ENCODE peak calls at places on chromosomes 2 and 18, in five cellular contexts. One of them, this sample, is unnamed.

GRCh38 chr18:61917870-61918269 is 25.1 kb upstream of the RNF152 start:
- DNase-seq in GM12878: no peak
- DNase-seq in H1: no peak
- DNase-seq in K562: no peak
- DNase-seq in HepG2: no peak
- DNase-seq in this sample: no peak

GRCh38 chr2:233419626-233420431 is 65.5 kb downstream of the DGKD start:
- DNase-seq in HepG2: no peak
- DNase-seq in K562: no peak
- DNase-seq in H1: no peak
- DNase-seq in GM12878: peak
- DNase-seq in this sample: no peak

GRCh38 chr18:29377346-29377745 is 1200.4 kb upstream of the CDH2 start:
- DNase-seq in HepG2: no peak
- DNase-seq in H1: no peak
- DNase-seq in K562: no peak
- DNase-seq in GM12878: no peak
- DNase-seq in this sample: no peak

GRCh38 chr2:95374451-95374915 is 28.0 kb upstream of the FAHD2A start:
- DNase-seq in H1: no peak
- DNase-seq in GM12878: no peak
- DNase-seq in K562: no peak
- DNase-seq in HepG2: no peak
- DNase-seq in this sample: no peak

GRCh38 chr2:39725401-39725800 is 53.7 kb downstream of the THUMPD2 start:
- DNase-seq in H1: no peak
- DNase-seq in HepG2: no peak
- DNase-seq in GM12878: no peak
- DNase-seq in K562: no peak
- DNase-seq in this sample: no peak

GRCh38 chr18:26003391-26003790 is 87.0 kb downstream of the SS18 start:
- DNase-seq in GM12878: no peak
- DNase-seq in H1: no peak
- DNase-seq in HepG2: no peak
- DNase-seq in K562: no peak
- DNase-seq in this sample: no peak

GRCh38 chr2:235500761-235501662 is 7.2 kb downstream of the AGAP1 start:
- DNase-seq in GM12878: no peak
- DNase-seq in H1: no peak
- DNase-seq in HepG2: no peak
- DNase-seq in K562: no peak
- DNase-seq in this sample: no peak

GRCh38 chr18:50559750-50560680 is at the start of gene MAPK4:
- DNase-seq in GM12878: no peak
- DNase-seq in K562: peak
- DNase-seq in HepG2: no peak
- DNase-seq in H1: no peak
- DNase-seq in this sample: no peak

GRCh38 chr2:207385076-207385475 is 144.7 kb upstream of the CREB1 start:
- DNase-seq in H1: no peak
- DNase-seq in K562: no peak
- DNase-seq in GM12878: no peak
- DNase-seq in HepG2: no peak
- DNase-seq in this sample: no peak

GRCh38 chr2:43300781-43301586 is 74.6 kb upstream of the ZFP36L2 start:
- DNase-seq in K562: no peak
- DNase-seq in H1: no peak
- DNase-seq in GM12878: no peak
- DNase-seq in HepG2: peak
- DNase-seq in this sample: no peak

GRCh38 chr18:31424383-31424988 is 23.1 kb upstream of the DSG3 start:
- DNase-seq in HepG2: peak
- DNase-seq in GM12878: no peak
- DNase-seq in H1: no peak
- DNase-seq in K562: peak
- DNase-seq in this sample: peak

GRCh38 chr2:144516417-144516980 is 3.4 kb downstream of the ZEB2 start:
- DNase-seq in GM12878: no peak
- DNase-seq in HepG2: no peak
- DNase-seq in K562: no peak
- DNase-seq in H1: no peak
- DNase-seq in this sample: no peak

GRCh38 chr2:190088917-190089316 is 26.4 kb upstream of the MSTN start:
- DNase-seq in H1: no peak
- DNase-seq in HepG2: peak
- DNase-seq in GM12878: peak
- DNase-seq in K562: peak
- DNase-seq in this sample: peak

GRCh38 chr2:1609040-1609439 is 135.3 kb downstream of the PXDN start:
- DNase-seq in H1: no peak
- DNase-seq in GM12878: no peak
- DNase-seq in HepG2: no peak
- DNase-seq in K562: no peak
- DNase-seq in this sample: no peak

GRCh38 chr2:169871994-169872393 is 44.7 kb downstream of the UBR3 start:
- DNase-seq in HepG2: no peak
- DNase-seq in H1: no peak
- DNase-seq in GM12878: no peak
- DNase-seq in K562: no peak
- DNase-seq in this sample: no peak

GRCh38 chr2:226977775-226978190 is 141.9 kb downstream of the RHBDD1 start:
- DNase-seq in HepG2: no peak
- DNase-seq in H1: no peak
- DNase-seq in GM12878: no peak
- DNase-seq in K562: peak
- DNase-seq in this sample: no peak

GRCh38 chr2:47230418-47230817 is 75.3 kb upstream of the STPG4 start:
- DNase-seq in K562: no peak
- DNase-seq in HepG2: no peak
- DNase-seq in GM12878: no peak
- DNase-seq in H1: no peak
- DNase-seq in this sample: no peak

GRCh38 chr2:237894396-237894979 is 35.1 kb downstream of the RAMP1 start:
- DNase-seq in HepG2: no peak
- DNase-seq in K562: no peak
- DNase-seq in H1: no peak
- DNase-seq in GM12878: no peak
- DNase-seq in this sample: no peak

GRCh38 chr2:128578406-128579385 is 260.0 kb upstream of the HS6ST1 start:
- DNase-seq in H1: no peak
- DNase-seq in K562: no peak
- DNase-seq in GM12878: no peak
- DNase-seq in HepG2: no peak
- DNase-seq in this sample: no peak

GRCh38 chr18:58513615-58514014 is 115.3 kb downstream of the ALPK2 start:
- DNase-seq in K562: no peak
- DNase-seq in HepG2: no peak
- DNase-seq in GM12878: no peak
- DNase-seq in H1: no peak
- DNase-seq in this sample: no peak

GRCh38 chr18:58754544-58755068 is 83.3 kb downstream of the MALT1 start:
- DNase-seq in HepG2: no peak
- DNase-seq in K562: no peak
- DNase-seq in H1: no peak
- DNase-seq in GM12878: no peak
- DNase-seq in this sample: no peak

GRCh38 chr2:180219471-180219870 is 212.4 kb upstream of the CWC22 start:
- DNase-seq in GM12878: no peak
- DNase-seq in H1: no peak
- DNase-seq in K562: no peak
- DNase-seq in HepG2: no peak
- DNase-seq in this sample: no peak

GRCh38 chr2:40118622-40119021 is 333.3 kb downstream of the SLC8A1 start:
- DNase-seq in HepG2: no peak
- DNase-seq in K562: no peak
- DNase-seq in H1: no peak
- DNase-seq in GM12878: no peak
- DNase-seq in this sample: no peak

GRCh38 chr2:125516496-125517109 is 1139.4 kb upstream of the GYPC start:
- DNase-seq in H1: peak
- DNase-seq in HepG2: peak
- DNase-seq in K562: peak
- DNase-seq in GM12878: no peak
- DNase-seq in this sample: no peak

GRCh38 chr2:145220496-145220895 is 700.6 kb upstream of the ZEB2 start:
- DNase-seq in GM12878: no peak
- DNase-seq in HepG2: no peak
- DNase-seq in K562: no peak
- DNase-seq in H1: no peak
- DNase-seq in this sample: no peak

GRCh38 chr2:239318091-239318725 is 82.6 kb downstream of the HDAC4 start:
- DNase-seq in HepG2: no peak
- DNase-seq in K562: peak
- DNase-seq in GM12878: no peak
- DNase-seq in H1: no peak
- DNase-seq in this sample: no peak
- TF ChIP-seq SRF in HepG2: no peak
- TF ChIP-seq SRF in K562: no peak
- TF ChIP-seq SRF in GM12878: no peak
- TF ChIP-seq SRF in H1: no peak
- TF ChIP-seq SRF in this sample: no peak

GRCh38 chr18:6363216-6363615 is 51.5 kb downstream of the L3MBTL4 start:
- DNase-seq in GM12878: peak
- DNase-seq in K562: no peak
- DNase-seq in H1: no peak
- DNase-seq in HepG2: no peak
- DNase-seq in this sample: no peak
- TF ChIP-seq SRF in GM12878: no peak
- TF ChIP-seq SRF in K562: no peak
- TF ChIP-seq SRF in H1: no peak
- TF ChIP-seq SRF in HepG2: no peak
- TF ChIP-seq SRF in this sample: no peak

GRCh38 chr2:188609321-188610049 is 317.8 kb downstream of the GULP1 start:
- DNase-seq in K562: no peak
- DNase-seq in GM12878: no peak
- DNase-seq in HepG2: no peak
- DNase-seq in H1: no peak
- DNase-seq in this sample: no peak
- TF ChIP-seq SRF in K562: no peak
- TF ChIP-seq SRF in GM12878: no peak
- TF ChIP-seq SRF in HepG2: no peak
- TF ChIP-seq SRF in H1: no peak
- TF ChIP-seq SRF in this sample: no peak

DNA sequence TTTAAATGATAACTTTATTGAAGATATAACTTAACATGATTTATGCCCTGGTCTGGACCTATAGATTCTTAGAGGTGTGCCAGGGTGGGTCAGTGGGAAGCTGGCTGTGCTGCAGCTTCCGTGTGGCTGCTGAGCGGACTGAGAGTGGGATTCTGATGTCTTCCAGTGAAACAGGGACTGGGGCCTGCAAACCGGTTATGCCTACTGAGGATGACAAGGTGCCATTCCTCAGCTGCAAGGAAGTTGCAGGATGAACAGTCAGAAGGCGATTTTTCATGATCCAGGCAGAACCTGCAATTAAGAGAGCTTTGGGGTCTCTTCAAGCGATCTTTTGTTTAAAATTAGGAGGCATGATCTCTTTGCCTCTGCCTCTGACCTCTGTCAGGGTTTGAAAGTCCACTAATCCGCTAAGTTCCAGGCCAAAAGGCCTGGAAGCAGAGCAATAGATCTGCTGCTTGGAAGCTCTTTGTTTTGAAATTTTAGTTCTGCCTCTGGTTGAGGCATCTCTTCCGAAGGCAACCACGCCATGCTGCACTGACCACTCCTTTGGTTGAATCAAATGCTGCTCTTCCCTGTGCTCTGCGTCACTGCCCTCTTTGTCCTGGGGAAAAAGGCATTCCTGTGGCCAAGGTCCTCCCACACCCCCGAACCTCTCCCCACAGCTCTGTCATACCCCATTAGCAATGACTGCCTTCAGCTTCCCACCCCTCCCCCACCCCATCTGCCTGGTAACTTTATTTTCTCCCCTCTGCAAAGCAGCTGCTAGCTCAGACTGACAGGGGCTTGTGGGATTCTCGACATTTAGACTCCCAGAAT is 2.0 kb downstream of the TMEM169 start:
- DNase-seq in HepG2: peak
- DNase-seq in H1: no peak
- DNase-seq in K562: no peak
- DNase-seq in GM12878: no peak
- DNase-seq in this sample: no peak
- TF ChIP-seq SRF in HepG2: no peak
- TF ChIP-seq SRF in H1: no peak
- TF ChIP-seq SRF in K562: no peak
- TF ChIP-seq SRF in GM12878: no peak
- TF ChIP-seq SRF in this sample: no peak

GRCh38 chr18:74064510-74064909 is 83.1 kb downstream of the FBXO15 start:
- DNase-seq in K562: no peak
- DNase-seq in GM12878: no peak
- DNase-seq in H1: no peak
- DNase-seq in HepG2: no peak
- DNase-seq in this sample: no peak
- TF ChIP-seq SRF in K562: no peak
- TF ChIP-seq SRF in GM12878: no peak
- TF ChIP-seq SRF in H1: no peak
- TF ChIP-seq SRF in HepG2: no peak
- TF ChIP-seq SRF in this sample: no peak

GRCh38 chr2:7011376-7012083 is 94.3 kb downstream of the RNF144A start:
- DNase-seq in H1: no peak
- DNase-seq in K562: no peak
- DNase-seq in HepG2: no peak
- DNase-seq in GM12878: no peak
- DNase-seq in this sample: no peak
- TF ChIP-seq SRF in H1: no peak
- TF ChIP-seq SRF in K562: no peak
- TF ChIP-seq SRF in HepG2: no peak
- TF ChIP-seq SRF in GM12878: no peak
- TF ChIP-seq SRF in this sample: no peak

DNA sequence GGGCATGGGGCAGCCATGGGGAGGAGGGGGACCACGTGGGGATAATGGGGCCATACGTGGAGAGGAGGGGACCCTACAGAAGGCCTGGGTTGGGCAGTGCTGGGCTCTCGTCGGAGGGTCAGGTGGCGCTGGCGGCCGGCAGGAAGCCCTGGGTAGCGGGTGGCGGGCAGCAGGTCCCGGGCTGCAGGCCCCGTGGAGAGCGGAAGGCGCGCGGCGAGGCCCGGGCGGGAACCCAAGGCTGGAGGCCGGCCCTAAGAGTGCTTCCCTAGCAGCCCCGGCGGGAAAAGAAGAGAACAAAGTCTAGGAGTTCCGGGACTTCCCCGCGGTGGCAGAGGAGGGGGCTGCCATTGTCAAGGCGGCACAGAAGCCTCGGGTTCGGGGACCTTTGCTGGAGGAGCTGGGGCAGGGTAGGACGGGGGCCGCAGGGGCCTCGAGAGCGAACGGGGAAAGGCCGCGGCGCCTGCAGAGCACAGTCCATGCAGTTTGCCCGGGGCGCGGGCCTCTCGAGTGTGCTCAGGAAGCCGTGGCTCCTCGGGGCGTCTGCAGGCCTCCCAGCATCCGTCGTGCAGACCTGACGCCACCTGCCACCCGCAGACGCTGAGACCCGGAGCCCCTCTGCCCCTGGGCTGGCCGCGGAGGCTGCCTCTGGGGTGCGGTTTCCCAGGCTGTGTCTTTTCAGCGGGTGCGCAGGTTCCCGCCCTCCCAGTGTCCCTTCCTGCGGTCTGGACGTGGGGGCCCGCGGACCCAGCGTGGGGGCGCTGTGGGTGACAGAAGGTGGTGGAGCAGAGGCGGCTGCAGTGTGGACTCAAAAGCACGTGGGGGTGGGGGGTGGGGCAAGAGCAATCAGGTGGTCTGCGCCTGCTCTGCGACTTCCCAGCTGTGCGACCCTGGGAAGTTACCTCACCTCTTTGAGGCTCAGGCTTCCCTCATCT is 19.4 kb upstream of the NCL start:
- DNase-seq in GM12878: no peak
- DNase-seq in K562: no peak
- DNase-seq in H1: no peak
- DNase-seq in HepG2: no peak
- DNase-seq in this sample: no peak
- TF ChIP-seq SRF in GM12878: no peak
- TF ChIP-seq SRF in K562: no peak
- TF ChIP-seq SRF in H1: no peak
- TF ChIP-seq SRF in HepG2: no peak
- TF ChIP-seq SRF in this sample: no peak